ENCODE peak calls at places on chromosomes 11 and 22, in five cellular contexts. C, T, X, Z and N are unnamed samples.

GRCh38 chr11:122334546-122335375 is 218.7 kb upstream of the BLID start:
- DNase-seq in C (no peak), T (no peak), X (no peak), Z (no peak), N (no peak)

GRCh38 chr11:68043029-68043348 is 4.2 kb downstream of the TCIRG1 start:
- DNase-seq in C (no peak), T (no peak), X (no peak), Z (no peak), N (peak; percentile 46)

GRCh38 chr11:2781413-2782274 is 81.8 kb upstream of the KCNQ1OT1 start:
- DNase-seq in C (peak; percentile 58), T (no peak), X (no peak), Z (no peak), N (no peak)

GRCh38 chr11:67415501-67416304 is at the start of gene CARNS1:
- DNase-seq in C (no peak), T (no peak), X (no peak), Z (no peak), N (no peak)

GRCh38 chr11:62141111-62142042 is 17.6 kb downstream of the INCENP start:
- DNase-seq in C (no peak), T (no peak), X (no peak), Z (no peak), N (no peak)

GRCh38 chr11:36509265-36509664 is 807 bp downstream of the TRAF6 start:
- DNase-seq in C (no peak), T (no peak), X (no peak), Z (no peak), N (no peak)

GRCh38 chr22:27918351-27919221 is 470 bp downstream of the PITPNB start:
- DNase-seq in C (peak; percentile 72), T (peak; percentile 43), X (peak; percentile 41), Z (peak; percentile 20), N (peak; percentile 18)

GRCh38 chr11:108562746-108563581 is 30.6 kb downstream of the EXPH5 start:
- DNase-seq in C (no peak), T (no peak), X (no peak), Z (no peak), N (peak; percentile 44)

GRCh38 chr11:3984896-3985295 is 109.7 kb upstream of the RRM1 start:
- DNase-seq in C (no peak), T (no peak), X (no peak), Z (no peak), N (no peak)

DNA sequence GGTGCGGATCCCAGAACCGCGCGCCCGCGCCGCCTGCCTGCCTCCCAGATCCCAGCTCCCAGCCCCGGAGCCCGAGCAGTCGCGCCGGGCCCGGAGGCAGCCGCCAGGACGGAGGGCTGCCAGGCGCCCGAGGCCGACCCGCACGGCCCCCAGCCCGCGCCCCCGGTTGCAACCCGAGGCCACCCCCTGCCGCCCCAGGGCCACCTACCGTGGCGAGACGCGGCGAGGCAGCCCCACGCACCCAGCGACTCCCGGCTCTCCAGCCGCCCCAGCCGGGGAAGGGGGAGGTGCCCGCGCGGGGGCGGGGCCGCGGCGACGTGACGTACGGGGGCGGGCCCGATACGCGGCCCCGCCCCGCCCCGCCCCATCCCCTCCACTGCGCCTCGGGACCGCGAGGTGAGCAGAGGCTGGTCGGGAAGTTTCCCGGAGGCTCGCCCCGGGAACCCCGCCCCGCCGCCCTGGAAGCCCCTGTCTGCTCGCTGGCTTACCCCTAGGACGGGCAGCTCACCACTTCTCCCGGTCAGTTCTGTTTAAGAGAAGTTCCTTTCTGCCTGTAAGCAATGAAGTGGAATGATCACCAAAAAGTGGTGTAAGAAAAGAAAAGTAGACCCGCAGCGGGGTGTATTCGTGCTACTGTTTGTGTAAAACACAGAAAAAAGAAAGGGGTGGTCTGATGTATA is at the start of gene TPST2:
- DNase-seq in C (peak; percentile 89), T (peak; percentile 62), X (peak; percentile 60), Z (peak; percentile 77), N (peak; percentile 72)
- H3K4me3 ChIP-seq in C (peak within 1 kb of the TSS; percentile 87), T (peak within 1 kb of the TSS; percentile 82), X (peak within 1 kb of the TSS; percentile 96), Z (peak within 1 kb of the TSS; percentile 88), N (peak within 1 kb of the TSS; percentile 81)

GRCh38 chr22:42298746-42299145 is 28.3 kb upstream of the TCF20 start:
- DNase-seq in C (no peak), T (no peak), X (no peak), Z (no peak), N (no peak)

GRCh38 chr22:42296883-42297282 is 26.4 kb upstream of the TCF20 start:
- DNase-seq in C (no peak), T (no peak), X (no peak), Z (no peak), N (no peak)

GRCh38 chr22:42294034-42294985 is 23.9 kb upstream of the TCF20 start:
- DNase-seq in C (no peak), T (no peak), X (peak; percentile 24), Z (no peak), N (peak; percentile 78)

GRCh38 chr22:42297778-42298177 is 27.3 kb upstream of the TCF20 start:
- DNase-seq in C (no peak), T (no peak), X (no peak), Z (no peak), N (no peak)

DNA sequence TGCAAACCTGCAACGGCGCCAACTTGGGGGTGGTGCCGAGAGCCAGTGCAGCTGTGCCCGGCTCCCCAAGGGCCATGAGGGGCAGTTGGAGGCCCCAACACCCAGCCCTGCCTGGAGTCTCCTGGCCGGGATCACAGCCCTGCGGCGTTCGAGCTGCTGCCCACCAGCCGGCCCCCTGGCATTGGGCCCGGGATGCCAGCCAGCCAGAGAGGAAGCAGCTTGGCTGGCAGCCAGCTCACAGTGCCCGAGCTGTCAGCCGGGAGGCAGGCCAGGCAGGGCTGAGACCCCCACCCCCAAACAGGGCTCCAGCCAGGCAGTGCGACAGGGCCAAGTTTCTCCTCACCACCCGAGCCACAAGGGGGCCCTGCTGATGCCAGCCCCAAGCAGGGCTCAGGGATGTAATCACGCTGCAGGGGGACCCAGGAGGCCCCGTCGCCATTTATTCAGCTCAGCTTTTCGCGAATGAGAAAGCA is 26.0 kb upstream of the TCF20 start:
- DNase-seq in C (no peak), T (no peak), X (no peak), Z (no peak), N (no peak)
- TF ChIP-seq CTCF in C (no peak), T (no peak), X (no peak), Z (peak; percentile 24), N (no peak)

GRCh38 chr22:20927940-20928572 is 10.8 kb downstream of the CRKL start:
- DNase-seq in C (no peak), T (no peak), X (no peak), Z (no peak), N (no peak)
- H3K4me3 ChIP-seq in C (no peak overlapping the region), T (no peak overlapping the region), X (no peak overlapping the region), Z (no peak overlapping the region), N (no peak overlapping the region)

GRCh38 chr11:102831128-102831708 is 12.2 kb downstream of the MMP3 start:
- DNase-seq in C (no peak), T (peak; percentile 59), X (peak; percentile 16), Z (no peak), N (peak; percentile 93)
- TF ChIP-seq CTCF in C (no peak), T (peak; percentile 17), X (no peak), Z (no peak), N (peak; percentile 82)

GRCh38 chr11:75170463-75171201 is 19.7 kb downstream of the SLCO2B1 start:
- DNase-seq in C (no peak), T (no peak), X (no peak), Z (no peak), N (no peak)
- H3K4me3 ChIP-seq in C (no peak overlapping the region), T (no peak overlapping the region), X (no peak overlapping the region), Z (no peak overlapping the region), N (no peak overlapping the region)

GRCh38 chr11:16191212-16191851 is 165.0 kb downstream of the SOX6 start:
- DNase-seq in C (no peak), T (no peak), X (peak; percentile 22), Z (no peak), N (no peak)
- TF ChIP-seq CTCF in C (no peak), T (no peak), X (no peak), Z (no peak), N (no peak)

DNA sequence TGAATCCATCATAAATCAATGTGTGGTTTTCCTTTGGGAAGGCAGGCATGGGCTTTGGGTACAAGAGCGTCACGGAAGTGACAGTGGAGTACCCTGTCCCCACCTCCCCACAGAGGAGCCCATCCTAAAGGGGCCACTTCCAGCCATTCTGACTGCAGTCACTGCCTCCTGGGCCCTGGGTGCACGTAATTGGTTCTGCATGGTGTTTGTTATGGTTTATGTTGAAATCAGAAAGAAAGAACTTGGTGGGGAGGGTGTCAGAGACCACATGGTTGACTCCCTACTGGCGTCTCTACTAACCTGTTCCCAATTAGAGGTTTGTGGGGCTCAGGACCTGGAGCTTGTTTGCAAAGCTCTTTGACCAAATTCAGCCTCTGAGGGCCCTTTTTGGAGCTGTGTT is 40.8 kb downstream of the RIBC2 start:
- DNase-seq in C (no peak), T (peak; percentile 44), X (no peak), Z (no peak), N (peak; percentile 95)
- H3K4me3 ChIP-seq in C (no peak overlapping the region), T (no peak overlapping the region), X (no peak overlapping the region), Z (no peak overlapping the region), N (no peak overlapping the region)

GRCh38 chr11:63919267-63920125 is 2.5 kb upstream of the RCOR2 start:
- DNase-seq in C (no peak), T (no peak), X (no peak), Z (no peak), N (peak; percentile 70)

GRCh38 chr11:63918576-63919171 is 1.7 kb upstream of the RCOR2 start:
- DNase-seq in C (no peak), T (no peak), X (no peak), Z (no peak), N (peak; percentile 45)

GRCh38 chr11:63920126-63920869 is 3.3 kb upstream of the RCOR2 start:
- DNase-seq in C (peak; percentile 86), T (no peak), X (no peak), Z (no peak), N (no peak)

GRCh38 chr11:63922673-63923192 is 5.8 kb upstream of the RCOR2 start:
- DNase-seq in C (no peak), T (no peak), X (no peak), Z (no peak), N (no peak)

GRCh38 chr11:63920870-63921417 is 4.0 kb upstream of the RCOR2 start:
- DNase-seq in C (no peak), T (no peak), X (no peak), Z (no peak), N (no peak)
- TF ChIP-seq CTCF in C (no peak), T (no peak), X (peak; percentile 47), Z (peak; percentile 27), N (peak; percentile 51)